ENCODE peak calls at places on chromosomes 6 and 20, in seven cellular contexts. Z is PC-3, I is H1, U is OCI-LY7, B is astrocyte, L is IMR-90, H is hepatocyte. E is an unnamed sample.

GRCh38 chr6:92292067-92292466 is 1127.3 kb downstream of the EPHA7 start:
- DNase-seq in Z (no peak), I (no peak), U (no peak), B (no peak), L (no peak), H (no peak), E (no peak)

GRCh38 chr6:17884501-17885039 is 102.9 kb downstream of the KIF13A start:
- DNase-seq in Z (no peak), I (no peak), U (no peak), B (peak), L (no peak), H (no peak), E (no peak)

GRCh38 chr6:33960345-33961313 is 156.8 kb upstream of the MLN start:
- DNase-seq in Z (peak), I (no peak), U (no peak), B (no peak), L (no peak), H (no peak), E (no peak)

GRCh38 chr20:39103732-39104131 is 141.6 kb downstream of the DHX35 start:
- DNase-seq in Z (no peak), I (no peak), U (no peak), B (peak), L (no peak), H (no peak), E (no peak)

GRCh38 chr6:150200428-150201105 is 57.7 kb downstream of the PPP1R14C start:
- DNase-seq in Z (no peak), I (no peak), U (no peak), B (no peak), L (no peak), H (no peak), E (no peak)

GRCh38 chr6:127190552-127190951 is 72.1 kb downstream of the RSPO3 start:
- DNase-seq in Z (peak), I (no peak), U (peak), B (no peak), L (peak), H (peak), E (peak)

GRCh38 chr6:31900917-31901414 is 920 bp downstream of the ZBTB12 start:
- DNase-seq in Z (no peak), I (no peak), U (no peak), B (no peak), L (no peak), H (no peak), E (no peak)

GRCh38 chr20:47972916-47973309 is 187.6 kb upstream of the SULF2 start:
- DNase-seq in Z (no peak), I (no peak), U (no peak), B (no peak), L (no peak), H (no peak), E (no peak)

GRCh38 chr20:38199506-38200390 is 34.7 kb upstream of the TGM2 start:
- DNase-seq in Z (no peak), I (no peak), U (no peak), B (peak), L (peak), H (no peak), E (no peak)

GRCh38 chr6:137402143-137402542 is 92.1 kb downstream of the OLIG3 start:
- DNase-seq in Z (no peak), I (no peak), U (no peak), B (no peak), L (no peak), H (no peak), E (no peak)

GRCh38 chr6:96542702-96543101 is 20.2 kb upstream of the FHL5 start:
- DNase-seq in Z (peak), I (no peak), U (peak), B (no peak), L (no peak), H (peak), E (no peak)

GRCh38 chr6:41093729-41094128 is 21.0 kb downstream of the NFYA start:
- DNase-seq in Z (no peak), I (no peak), U (no peak), B (no peak), L (peak), H (no peak), E (no peak)

GRCh38 chr6:88810089-88810488 is 153.3 kb downstream of the RNGTT start:
- DNase-seq in Z (no peak), I (no peak), U (no peak), B (no peak), L (no peak), H (no peak), E (no peak)

GRCh38 chr20:33130553-33130952 is 37.4 kb upstream of the BPIFA2 start:
- DNase-seq in Z (peak), I (no peak), U (no peak), B (peak), L (no peak), H (no peak), E (no peak)

GRCh38 chr6:56242343-56242742 is 5.0 kb downstream of the COL21A1 start:
- DNase-seq in Z (no peak), I (no peak), U (no peak), B (no peak), L (no peak), H (no peak), E (peak)

GRCh38 chr6:21500894-21501293 is 92.7 kb upstream of the SOX4 start:
- DNase-seq in Z (no peak), I (no peak), U (no peak), B (no peak), L (no peak), H (no peak), E (no peak)

GRCh38 chr6:19024737-19025136 is 637.6 kb downstream of the RNF144B start:
- DNase-seq in Z (peak), I (no peak), U (peak), B (peak), L (peak), H (peak), E (no peak)

GRCh38 chr6:53326372-53327016 is 22.3 kb downstream of the ELOVL5 start:
- DNase-seq in Z (peak), I (no peak), U (no peak), B (peak), L (peak), H (peak), E (peak)

GRCh38 chr6:144547409-144547808 is 262.3 kb downstream of the UTRN start:
- DNase-seq in Z (no peak), I (no peak), U (no peak), B (no peak), L (peak), H (no peak), E (no peak)

GRCh38 chr6:20554326-20554725 is 20.1 kb downstream of the CDKAL1 start:
- DNase-seq in Z (no peak), I (no peak), U (no peak), B (no peak), L (no peak), H (no peak), E (no peak)

GRCh38 chr20:42093542-42094440 is 475.6 kb upstream of the CHD6 start:
- DNase-seq in Z (no peak), I (no peak), U (no peak), B (no peak), L (no peak), H (no peak), E (no peak)

GRCh38 chr20:61584851-61585250 is 332.8 kb downstream of the CDH4 start:
- DNase-seq in Z (no peak), I (no peak), U (no peak), B (no peak), L (no peak), H (no peak), E (no peak)

GRCh38 chr20:9241232-9241692 is 172.4 kb downstream of the PLCB4 start:
- DNase-seq in Z (peak), I (no peak), U (no peak), B (peak), L (peak), H (no peak), E (peak)

GRCh38 chr6:170480045-170480714 is 72.9 kb downstream of the PSMB1 start:
- DNase-seq in Z (no peak), I (peak), U (no peak), B (peak), L (peak), H (peak), E (no peak)

GRCh38 chr20:44496976-44497375 is 21.3 kb downstream of the TTPAL start:
- DNase-seq in Z (peak), I (peak), U (no peak), B (peak), L (peak), H (no peak), E (no peak)

GRCh38 chr6:83868639-83869038 is 9.2 kb downstream of the CYB5R4 start:
- DNase-seq in Z (peak), I (no peak), U (no peak), B (peak), L (peak), H (no peak), E (peak)

GRCh38 chr6:105990151-105990550 is 96.0 kb upstream of the PRDM1 start:
- DNase-seq in Z (peak), I (no peak), U (no peak), B (no peak), L (no peak), H (no peak), E (no peak)

GRCh38 chr6:108897371-108897770 is 49.1 kb downstream of the ARMC2 start:
- DNase-seq in Z (peak), I (no peak), U (no peak), B (peak), L (peak), H (no peak), E (peak)

DNA sequence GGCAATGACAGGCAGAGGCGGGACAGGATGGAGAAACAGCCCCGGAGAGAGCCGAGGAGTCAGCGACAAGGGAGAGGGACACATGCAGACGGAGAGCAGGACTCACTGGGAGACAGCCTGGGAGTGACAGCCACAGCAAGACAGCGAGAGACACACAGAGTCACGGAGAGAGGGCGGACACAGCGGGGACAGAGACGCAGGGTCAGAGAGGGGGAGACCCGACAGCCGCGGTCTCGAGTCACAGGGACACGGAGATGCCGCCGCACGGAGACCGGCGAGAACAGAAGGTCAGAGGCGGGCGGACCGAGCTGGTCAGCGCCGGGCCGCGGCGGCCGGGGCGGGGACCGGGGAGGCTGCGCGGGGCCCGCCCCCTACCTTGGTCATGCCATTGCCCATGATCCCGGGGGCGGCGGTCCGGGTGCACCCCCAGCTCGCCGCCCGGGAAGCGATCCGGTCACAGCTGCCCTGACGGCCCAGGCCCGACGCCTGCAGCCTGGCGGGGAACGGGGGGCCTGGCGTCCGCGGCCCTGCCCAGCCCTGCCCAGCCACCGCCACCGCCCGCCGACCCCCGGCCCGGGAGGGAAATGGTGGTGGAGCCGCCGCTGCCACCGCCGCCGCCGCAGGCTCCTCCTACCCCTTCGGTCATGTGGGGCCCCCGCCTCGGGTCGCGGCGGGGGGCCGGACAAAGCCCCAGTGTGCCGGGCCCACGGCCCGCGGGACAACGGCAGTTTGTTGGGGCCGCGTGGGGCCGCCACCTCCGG is at the start of the genes DUSP15 and TTLL9:
- DNase-seq in Z (no peak), I (no peak), U (no peak), B (no peak), L (no peak), H (peak), E (no peak)
- H2AFZ ChIP-seq in Z (peak), I (peak), U (no peak), B (peak), L (peak), H (peak), E (peak)

GRCh38 chr6:107666084-107666981 is 157.8 kb downstream of the SCML4 start:
- DNase-seq in Z (peak), I (no peak), U (no peak), B (peak), L (peak), H (peak), E (no peak)
- H3K4me3 ChIP-seq in Z (peak), I (no peak), U (no peak), B (peak), L (no peak), H (no peak), E (no peak)

GRCh38 chr6:157632821-157633220 is 190.2 kb upstream of the SNX9 start:
- DNase-seq in Z (no peak), I (no peak), U (no peak), B (peak), L (peak), H (no peak), E (no peak)
- H2AFZ ChIP-seq in Z (no peak), I (no peak), U (no peak), B (no peak), L (no peak), H (no peak), E (no peak)

GRCh38 chr6:164827537-164827936 is 481.9 kb downstream of the C6orf118 start:
- DNase-seq in Z (peak), I (no peak), U (no peak), B (no peak), L (no peak), H (no peak), E (no peak)
- H3K4me3 ChIP-seq in Z (no peak), I (no peak), U (no peak), B (no peak), L (no peak), H (no peak), E (no peak)

GRCh38 chr6:42471714-42472113 is 20.0 kb upstream of the TRERF1 start:
- DNase-seq in Z (no peak), I (no peak), U (no peak), B (no peak), L (no peak), H (no peak), E (no peak)

GRCh38 chr6:42462474-42462972 is 10.8 kb upstream of the TRERF1 start:
- DNase-seq in Z (no peak), I (no peak), U (no peak), B (no peak), L (no peak), H (no peak), E (no peak)

GRCh38 chr6:42471116-42471515 is 19.4 kb upstream of the TRERF1 start:
- DNase-seq in Z (no peak), I (no peak), U (no peak), B (no peak), L (no peak), H (no peak), E (no peak)

GRCh38 chr6:42468273-42468672 is 16.5 kb upstream of the TRERF1 start:
- DNase-seq in Z (no peak), I (no peak), U (no peak), B (no peak), L (no peak), H (no peak), E (no peak)

GRCh38 chr6:42467651-42468050 is 15.9 kb upstream of the TRERF1 start:
- DNase-seq in Z (no peak), I (no peak), U (no peak), B (no peak), L (no peak), H (no peak), E (no peak)
- H2AFZ ChIP-seq in Z (no peak), I (no peak), U (no peak), B (no peak), L (no peak), H (no peak), E (no peak)

GRCh38 chr6:117677553-117678131 is 2.4 kb downstream of the NUS1 start:
- DNase-seq in Z (peak), I (no peak), U (no peak), B (peak), L (peak), H (no peak), E (no peak)
- H3K4me3 ChIP-seq in Z (peak), I (no peak), U (peak), B (peak), L (peak), H (no peak), E (no peak)

GRCh38 chr20:36415475-36416002 is 109.4 kb downstream of the DLGAP4 start:
- DNase-seq in Z (no peak), I (no peak), U (no peak), B (no peak), L (no peak), H (no peak), E (no peak)
- H2AFZ ChIP-seq in Z (no peak), I (no peak), U (no peak), B (no peak), L (no peak), H (no peak), E (no peak)

DNA sequence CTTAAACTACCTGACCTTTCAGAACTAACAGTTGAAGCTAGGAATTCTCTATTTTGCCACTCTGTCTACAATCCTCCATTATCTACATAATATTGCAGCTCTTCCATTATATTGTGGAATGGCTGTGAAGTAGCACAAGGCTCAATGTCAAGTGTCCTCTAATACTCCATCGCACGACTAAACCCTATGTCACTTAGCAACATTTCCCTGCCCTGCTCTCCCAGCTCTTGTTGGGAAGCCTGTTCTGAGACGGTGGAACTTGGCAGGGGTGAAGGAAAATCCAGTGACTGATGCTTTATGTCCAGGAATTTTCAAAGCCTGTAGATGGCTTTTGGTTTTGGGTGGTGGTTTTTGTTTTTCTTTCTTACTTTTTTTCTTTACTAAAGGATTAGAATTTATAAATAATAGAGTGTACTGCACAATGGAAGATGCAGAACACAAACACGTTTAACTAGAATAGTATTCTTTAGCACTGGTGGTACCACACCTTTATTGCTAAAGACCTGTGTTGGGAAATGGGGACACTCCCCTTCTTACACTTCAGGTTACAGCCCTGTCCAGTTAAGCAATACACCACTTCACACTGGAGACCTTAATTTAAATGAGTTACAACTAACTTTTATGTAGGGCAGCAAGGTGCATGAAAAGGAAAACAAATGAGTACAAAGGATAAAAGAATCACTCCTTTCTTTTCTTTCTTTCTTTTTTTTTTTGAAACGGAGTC is 20.7 kb upstream of the AMD1 start:
- DNase-seq in Z (no peak), I (no peak), U (no peak), B (no peak), L (no peak), H (no peak), E (no peak)
- H3K4me3 ChIP-seq in Z (no peak), I (no peak), U (no peak), B (no peak), L (no peak), H (no peak), E (no peak)

DNA sequence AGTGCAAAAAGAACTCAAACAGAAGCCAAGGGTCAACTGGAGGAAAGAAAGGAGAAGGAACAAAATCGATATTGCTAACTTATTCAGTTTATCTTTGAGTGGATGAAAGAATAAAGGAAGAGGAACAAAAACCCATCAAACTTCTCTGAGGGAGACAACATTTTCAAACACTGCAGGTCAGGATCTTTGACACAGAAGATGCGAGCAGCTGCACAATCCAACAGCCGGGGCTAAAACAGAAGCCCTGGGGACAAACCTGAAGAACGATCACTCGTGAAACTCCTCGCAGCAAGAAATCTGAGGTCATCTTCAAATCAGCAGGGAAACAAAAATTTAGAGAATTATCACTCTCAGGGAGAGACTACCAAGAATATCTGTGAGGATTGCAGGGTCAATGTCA is 14.2 kb downstream of the SLC23A2 start:
- DNase-seq in Z (no peak), I (no peak), U (peak), B (no peak), L (no peak), H (no peak), E (no peak)
- H2AFZ ChIP-seq in Z (no peak), I (no peak), U (peak), B (no peak), L (no peak), H (no peak), E (no peak)

GRCh38 chr20:56629464-56630085 is 469 bp downstream of the TFAP2C start:
- DNase-seq in Z (peak), I (no peak), U (no peak), B (no peak), L (no peak), H (no peak), E (no peak)
- H3K4me3 ChIP-seq in Z (peak), I (peak), U (no peak), B (peak), L (no peak), H (peak), E (no peak)

E was measured in endothelial cell of umbilical vein.